ENCODE peak calls at places on chromosome 18, in eight cellular contexts. G is WERI-Rb-1; D is upper lobe of right lung; H is adrenal gland; R is breast epithelium; C is CD8-positive, alpha-beta T cell; J is HCT116; I is spleen. F is an unnamed sample.
A peak's percentile ranks its signal among the peaks of the same experiment; 100 is the strongest.

GRCh38 chr18:22347624-22348511 is 69.8 kb downstream of the CTAGE1 start:
- DNase-seq in G (no peak), D (peak; percentile 67), H (no peak), R (no peak), C (peak; percentile 40), J (no peak), I (no peak), F (no peak)

GRCh38 chr18:48376934-48377333 is 32.2 kb downstream of the ZBTB7C start:
- DNase-seq in G (no peak), D (no peak), H (no peak), R (no peak), C (no peak), J (no peak), I (no peak), F (no peak)

GRCh38 chr18:76445275-76445674 is 49.8 kb downstream of the ZNF516 start:
- DNase-seq in G (no peak), D (no peak), H (no peak), R (no peak), C (no peak), J (no peak), I (no peak), F (no peak)

GRCh38 chr18:23433360-23433759 is 19.7 kb upstream of the RIOK3 start:
- DNase-seq in G (no peak), D (no peak), H (no peak), R (no peak), C (no peak), J (no peak), I (no peak), F (no peak)

GRCh38 chr18:79963658-79964329 is 649 bp upstream of the HSBP1L1 start:
- DNase-seq in G (no peak), D (no peak), H (no peak), R (no peak), C (no peak), J (no peak), I (no peak), F (no peak)

GRCh38 chr18:48002933-48003365 is 72.5 kb upstream of the SMAD2 start:
- DNase-seq in G (no peak), D (peak; percentile 77), H (peak; percentile 92), R (no peak), C (no peak), J (peak; percentile 77), I (peak; percentile 87), F (no peak)

GRCh38 chr18:3448845-3449701 is 899 bp upstream of the TGIF1 start:
- DNase-seq in G (no peak), D (peak; percentile 93), H (peak; percentile 81), R (peak; percentile 91), C (peak; percentile 80), J (peak; percentile 70), I (peak; percentile 96), F (peak; percentile 71)

GRCh38 chr18:75244336-75244735 is 33.7 kb downstream of the TSHZ1 start:
- DNase-seq in G (peak; percentile 63), D (no peak), H (no peak), R (no peak), C (no peak), J (no peak), I (no peak), F (no peak)

GRCh38 chr18:56431551-56431950 is 206.8 kb downstream of the TXNL1 start:
- DNase-seq in G (no peak), D (no peak), H (no peak), R (no peak), C (no peak), J (no peak), I (no peak), F (no peak)

GRCh38 chr18:830315-830901 is 18.4 kb upstream of the YES1 start:
- DNase-seq in G (no peak), D (no peak), H (peak; percentile 27), R (no peak), C (peak; percentile 19), J (no peak), I (no peak), F (no peak)

GRCh38 chr18:11872479-11873136 is 21.4 kb downstream of the CHMP1B start:
- DNase-seq in G (no peak), D (no peak), H (no peak), R (no peak), C (no peak), J (peak; percentile 36), I (no peak), F (no peak)

GRCh38 chr18:54444309-54444914 is 86.7 kb downstream of the C18orf54 start:
- DNase-seq in G (peak; percentile 47), D (no peak), H (peak; percentile 30), R (no peak), C (no peak), J (peak; percentile 60), I (peak; percentile 53), F (no peak)

GRCh38 chr18:13376298-13376840 is 157.8 kb downstream of the LDLRAD4 start:
- DNase-seq in G (no peak), D (no peak), H (no peak), R (no peak), C (peak; percentile 54), J (no peak), I (no peak), F (peak; percentile 38)

GRCh38 chr18:23400918-23401317 is 52.2 kb upstream of the RIOK3 start:
- DNase-seq in G (no peak), D (no peak), H (no peak), R (no peak), C (no peak), J (no peak), I (no peak), F (no peak)

GRCh38 chr18:48819781-48820482 is 130.8 kb downstream of the SMAD7 start:
- DNase-seq in G (peak; percentile 3), D (peak; percentile 41), H (peak; percentile 13), R (peak; percentile 44), C (no peak), J (no peak), I (peak; percentile 48), F (no peak)

DNA sequence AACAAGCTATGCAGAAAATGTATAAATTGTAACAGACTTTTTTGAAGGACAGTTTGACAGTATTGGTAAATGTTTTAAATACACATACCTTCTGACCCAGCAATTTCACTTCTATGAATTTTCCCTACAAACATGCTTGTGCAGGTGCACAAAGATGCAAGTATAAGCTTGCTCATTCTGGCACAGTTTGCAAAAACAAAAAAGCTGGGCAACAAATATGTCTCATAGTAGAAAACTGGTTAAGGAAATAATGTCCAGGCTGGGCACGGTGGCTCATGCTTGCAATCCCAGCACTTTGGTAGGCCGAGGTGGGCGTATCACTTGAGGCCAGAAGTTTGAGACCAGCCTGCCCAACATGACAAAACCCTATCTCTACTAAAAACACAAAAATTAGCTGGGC is 96.9 kb upstream of the NEDD4L start:
- DNase-seq in G (no peak), D (no peak), H (no peak), R (no peak), C (no peak), J (no peak), I (no peak), F (no peak)
- TF ChIP-seq CTCF in G (no peak), D (no peak), H (no peak), R (no peak), C (no peak), J (no peak), I (no peak), F (no peak)

DNA sequence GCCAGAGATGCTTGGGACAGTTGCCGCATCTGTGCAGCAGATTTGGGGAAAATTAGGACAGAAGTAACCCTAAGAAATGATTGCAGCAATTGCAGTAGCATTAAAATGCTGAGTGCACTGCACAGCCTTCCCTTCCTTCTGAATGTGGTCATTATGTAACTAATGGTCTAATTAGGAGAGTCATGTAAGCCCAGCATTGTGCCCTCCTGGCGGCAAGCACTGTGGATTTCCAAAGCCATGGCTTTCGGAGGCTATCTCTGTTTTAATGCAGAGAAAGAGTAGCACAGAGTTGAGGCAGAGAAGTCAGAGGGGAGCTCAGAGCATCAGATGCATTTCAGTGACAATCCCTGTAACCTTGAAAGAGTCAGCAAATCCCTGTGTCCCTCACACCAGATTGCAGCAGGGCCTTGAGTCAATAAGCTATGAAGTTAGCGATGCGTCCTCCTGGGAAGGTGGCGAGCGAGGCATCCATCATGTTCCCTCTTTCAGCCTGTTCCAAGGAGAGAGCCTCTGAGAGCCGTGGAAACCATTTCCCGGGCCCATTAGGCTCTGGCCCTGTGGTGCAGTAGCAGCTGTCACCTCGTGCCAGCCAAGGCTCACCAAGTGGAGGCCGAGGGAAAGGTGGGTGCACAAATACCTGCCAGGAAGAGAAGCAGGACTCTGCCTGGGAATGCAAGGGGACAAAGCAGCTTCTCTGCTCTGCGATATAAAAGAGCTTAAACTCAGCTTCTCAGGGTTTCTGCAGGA is 307.1 kb downstream of the FBXO15 start:
- DNase-seq in G (peak; percentile 20), D (no peak), H (no peak), R (no peak), C (no peak), J (no peak), I (no peak), F (no peak)
- H3K27ac ChIP-seq in G (no peak overlapping the region), D (no peak overlapping the region), H (no peak overlapping the region), R (no peak overlapping the region), C (no peak overlapping the region), J (no peak overlapping the region), I (no peak overlapping the region), F (no peak overlapping the region)

DNA sequence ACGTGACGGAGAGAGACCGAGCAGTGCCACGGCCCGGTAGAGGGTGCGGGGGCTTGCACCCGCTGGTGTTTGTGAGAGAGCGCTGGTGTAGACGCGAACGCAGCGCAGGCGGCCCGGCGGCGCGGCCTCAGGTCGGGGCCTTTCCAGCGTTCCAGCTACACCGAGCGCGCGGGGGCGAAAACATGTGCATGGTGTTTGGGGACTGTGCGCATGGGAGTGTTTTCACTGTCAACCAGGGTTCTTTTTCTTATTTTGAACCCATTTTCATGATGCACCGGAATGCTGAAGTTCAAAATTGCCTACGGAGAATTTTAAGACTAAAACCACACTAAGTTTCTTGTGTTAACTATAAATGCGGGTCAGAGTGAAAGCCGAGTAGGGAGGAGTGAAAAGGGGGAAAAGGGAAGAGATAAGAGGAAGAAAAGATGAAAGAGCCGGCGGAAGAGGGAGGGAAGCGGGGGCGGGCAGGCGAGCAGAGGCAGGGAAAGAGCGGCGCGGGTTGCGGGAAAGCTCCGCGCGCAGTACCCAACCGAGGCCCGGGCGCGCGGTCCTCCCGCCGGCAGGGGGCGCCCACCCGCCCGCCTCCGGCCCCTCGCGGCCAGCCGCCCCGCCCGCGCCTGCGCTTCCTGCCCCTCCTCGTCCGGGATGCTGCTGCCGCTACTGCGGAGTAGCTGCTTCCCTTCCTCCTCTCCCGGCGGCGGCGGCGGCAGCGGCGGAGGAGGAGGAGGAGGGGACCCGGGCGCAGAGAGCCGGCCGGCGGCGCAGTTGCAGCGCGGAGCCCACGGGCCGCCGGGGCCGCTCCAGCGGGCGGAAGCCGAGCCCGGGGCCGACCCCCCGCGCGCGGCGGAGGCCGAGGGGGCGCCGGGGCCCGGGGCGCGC is at the start of gene RAB12:
- DNase-seq in G (peak; percentile 88), D (peak; percentile 95), H (peak; percentile 87), R (peak; percentile 83), C (peak; percentile 85), J (peak; percentile 51), I (peak; percentile 98), F (peak; percentile 83)
- TF ChIP-seq CTCF in G (peak; percentile 67), D (peak; percentile 55), H (peak; percentile 31), R (peak; percentile 15), C (peak; percentile 70), J (no peak), I (peak; percentile 44), F (peak; percentile 61)

DNA sequence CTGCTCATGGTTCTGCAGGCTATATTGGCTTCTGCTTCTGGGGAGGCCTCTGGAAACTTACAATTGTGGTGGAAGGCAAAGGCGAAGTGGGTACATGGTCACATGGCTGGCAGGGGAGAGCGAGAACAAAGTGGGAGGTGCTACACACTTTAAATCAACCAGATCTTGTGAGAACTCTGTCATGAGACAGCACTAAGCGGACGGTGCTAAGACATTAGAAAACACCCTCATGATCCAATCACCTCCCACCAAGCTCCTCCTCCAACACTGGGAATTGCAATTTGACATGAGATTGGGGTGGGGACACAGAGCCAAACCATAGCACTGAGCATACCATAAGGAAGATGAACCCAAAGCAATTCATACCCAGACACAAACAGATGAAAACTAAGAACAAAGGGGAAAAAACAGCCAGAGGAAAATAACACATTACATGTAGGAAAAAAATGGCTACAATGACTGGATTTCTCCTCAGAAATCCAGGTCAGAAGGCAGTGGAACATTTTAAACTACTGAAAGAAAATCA is 31.1 kb upstream of the INO80C start:
- DNase-seq in G (no peak), D (no peak), H (no peak), R (no peak), C (no peak), J (no peak), I (no peak), F (no peak)
- H3K27ac ChIP-seq in G (no peak overlapping the region), D (no peak overlapping the region), H (no peak overlapping the region), R (no peak overlapping the region), C (no peak overlapping the region), J (no peak overlapping the region), I (no peak overlapping the region), F (no peak overlapping the region)